ENCODE peak calls at places on chromosomes 5 and 9, in nine cellular contexts. U is RWPE1, V is dorsolateral prefrontal cortex, C is tibial artery, T is ovary, K is esophagus squamous epithelium, N is body of pancreas, X is aorta, I is left ventricle myocardium inferior. Q is an unnamed sample.

GRCh38 chr9:87610200-87611155 is 112.8 kb downstream of the DAPK1 start:
- DNase-seq in U (no peak), V (no peak), C (no peak), T (no peak), K (no peak), N (no peak), X (no peak), I (no peak), Q (no peak)

GRCh38 chr9:134396825-134397224 is 70.6 kb downstream of the RXRA start:
- DNase-seq in U (no peak), V (no peak), C (no peak), T (no peak), K (no peak), N (no peak), X (no peak), I (no peak), Q (no peak)

GRCh38 chr5:133531178-133531577 is 81.2 kb downstream of the FSTL4 start:
- DNase-seq in U (no peak), V (no peak), C (no peak), T (no peak), K (no peak), N (no peak), X (no peak), I (no peak), Q (no peak)

GRCh38 chr5:159053708-159054107 is 46.0 kb downstream of the EBF1 start:
- DNase-seq in U (no peak), V (no peak), C (no peak), T (no peak), K (no peak), N (no peak), X (no peak), I (no peak), Q (no peak)

GRCh38 chr9:106834888-106835287 is 28.1 kb upstream of the ZNF462 start:
- DNase-seq in U (no peak), V (no peak), C (no peak), T (no peak), K (no peak), N (no peak), X (no peak), I (no peak), Q (no peak)

GRCh38 chr9:110582156-110582555 is 2.6 kb upstream of the SVEP1 start:
- DNase-seq in U (no peak), V (no peak), C (no peak), T (no peak), K (no peak), N (no peak), X (no peak), I (no peak), Q (no peak)

GRCh38 chr5:103428411-103428871 is 134.1 kb downstream of the NUDT12 start:
- DNase-seq in U (no peak), V (peak), C (no peak), T (no peak), K (no peak), N (peak), X (no peak), I (peak), Q (no peak)

GRCh38 chr9:132806723-132807421 is 71.2 kb downstream of the AK8 start:
- DNase-seq in U (peak), V (no peak), C (no peak), T (no peak), K (no peak), N (no peak), X (peak), I (no peak), Q (no peak)

GRCh38 chr9:105330201-105330600 is 85.8 kb downstream of the SLC44A1 start:
- DNase-seq in U (no peak), V (no peak), C (no peak), T (no peak), K (no peak), N (no peak), X (no peak), I (no peak), Q (no peak)

GRCh38 chr9:121499427-121500164 is at the start of gene GGTA1:
- DNase-seq in U (peak), V (peak), C (peak), T (peak), K (no peak), N (peak), X (peak), I (peak), Q (peak)

GRCh38 chr5:143403607-143404415 is at the start of gene NR3C1:
- DNase-seq in U (peak), V (peak), C (peak), T (peak), K (peak), N (peak), X (peak), I (peak), Q (peak)

GRCh38 chr5:60541980-60542379 is 158.0 kb downstream of the DEPDC1B start:
- DNase-seq in U (no peak), V (no peak), C (no peak), T (no peak), K (no peak), N (no peak), X (no peak), I (no peak), Q (no peak)

GRCh38 chr9:71042448-71042847 is 79.0 kb downstream of the TRPM3 start:
- DNase-seq in U (no peak), V (no peak), C (no peak), T (no peak), K (no peak), N (no peak), X (no peak), I (no peak), Q (no peak)

GRCh38 chr9:12699529-12699928 is 6.3 kb downstream of the TYRP1 start:
- DNase-seq in U (no peak), V (no peak), C (no peak), T (no peak), K (no peak), N (no peak), X (no peak), I (no peak), Q (no peak)

GRCh38 chr5:149959406-149960236 is 937 bp upstream of the SLC26A2 start:
- DNase-seq in U (peak), V (no peak), C (no peak), T (peak), K (no peak), N (no peak), X (no peak), I (no peak), Q (no peak)

GRCh38 chr9:77215874-77216273 is 38.5 kb downstream of the VPS13A start:
- DNase-seq in U (no peak), V (peak), C (no peak), T (no peak), K (no peak), N (no peak), X (no peak), I (no peak), Q (no peak)

GRCh38 chr5:84783003-84783402 is 398.3 kb upstream of the EDIL3 start:
- DNase-seq in U (no peak), V (no peak), C (no peak), T (no peak), K (no peak), N (no peak), X (no peak), I (no peak), Q (no peak)

GRCh38 chr9:131418143-131419028 is 24.5 kb downstream of the PRRC2B start:
- DNase-seq in U (peak), V (peak), C (no peak), T (no peak), K (no peak), N (peak), X (peak), I (peak), Q (peak)

GRCh38 chr9:14238044-14238443 is 75.9 kb downstream of the NFIB start:
- DNase-seq in U (peak), V (no peak), C (no peak), T (no peak), K (no peak), N (no peak), X (no peak), I (no peak), Q (no peak)

GRCh38 chr5:133565993-133566392 is 46.3 kb downstream of the FSTL4 start:
- DNase-seq in U (peak), V (no peak), C (no peak), T (no peak), K (no peak), N (no peak), X (no peak), I (no peak), Q (no peak)

GRCh38 chr5:36692791-36693763 is 86.7 kb downstream of the SLC1A3 start:
- DNase-seq in U (peak), V (peak), C (peak), T (peak), K (no peak), N (peak), X (peak), I (peak), Q (peak)

GRCh38 chr5:139422307-139422893 is 16.9 kb downstream of the DNAJC18 start:
- DNase-seq in U (peak), V (peak), C (no peak), T (no peak), K (no peak), N (peak), X (no peak), I (no peak), Q (peak)

GRCh38 chr5:74766348-74766886 is 500 bp downstream of the GFM2 start:
- DNase-seq in U (peak), V (no peak), C (no peak), T (no peak), K (no peak), N (no peak), X (no peak), I (no peak), Q (peak)

GRCh38 chr5:663436-664342 is 29.5 kb downstream of the TPPP start:
- DNase-seq in U (no peak), V (no peak), C (peak), T (no peak), K (no peak), N (no peak), X (no peak), I (no peak), Q (peak)

GRCh38 chr5:115168829-115169391 is 798 bp downstream of the TRIM36 start:
- DNase-seq in U (no peak), V (no peak), C (no peak), T (peak), K (no peak), N (peak), X (peak), I (no peak), Q (peak)

DNA sequence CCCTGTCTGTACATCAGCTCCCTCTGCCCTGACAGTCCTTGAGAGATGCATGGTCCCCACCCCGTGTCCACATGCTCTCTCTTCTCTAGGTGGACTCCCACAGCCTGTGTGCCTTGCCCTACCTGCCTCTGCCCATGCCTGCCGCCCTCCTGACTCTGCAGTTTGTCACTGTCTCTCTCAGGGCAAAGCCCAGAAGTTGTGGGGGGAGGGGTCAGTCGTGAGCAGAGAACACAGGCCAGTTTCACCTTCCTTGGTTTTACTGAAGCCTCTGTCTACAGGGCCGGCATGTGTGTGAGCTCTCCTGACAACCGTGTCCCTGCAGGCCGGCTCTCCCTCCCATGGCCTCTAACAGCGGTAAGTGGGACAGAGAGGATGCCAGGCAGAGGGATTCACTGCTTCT is 43.5 kb upstream of the SLC25A51 start:
- DNase-seq in U (no peak), V (no peak), C (no peak), T (no peak), K (no peak), N (no peak), X (no peak), I (no peak), Q (no peak)
- H3K27ac ChIP-seq in U (peak), V (no peak), C (peak), T (no peak), K (no peak), N (no peak), X (no peak), I (no peak), Q (no peak)

DNA sequence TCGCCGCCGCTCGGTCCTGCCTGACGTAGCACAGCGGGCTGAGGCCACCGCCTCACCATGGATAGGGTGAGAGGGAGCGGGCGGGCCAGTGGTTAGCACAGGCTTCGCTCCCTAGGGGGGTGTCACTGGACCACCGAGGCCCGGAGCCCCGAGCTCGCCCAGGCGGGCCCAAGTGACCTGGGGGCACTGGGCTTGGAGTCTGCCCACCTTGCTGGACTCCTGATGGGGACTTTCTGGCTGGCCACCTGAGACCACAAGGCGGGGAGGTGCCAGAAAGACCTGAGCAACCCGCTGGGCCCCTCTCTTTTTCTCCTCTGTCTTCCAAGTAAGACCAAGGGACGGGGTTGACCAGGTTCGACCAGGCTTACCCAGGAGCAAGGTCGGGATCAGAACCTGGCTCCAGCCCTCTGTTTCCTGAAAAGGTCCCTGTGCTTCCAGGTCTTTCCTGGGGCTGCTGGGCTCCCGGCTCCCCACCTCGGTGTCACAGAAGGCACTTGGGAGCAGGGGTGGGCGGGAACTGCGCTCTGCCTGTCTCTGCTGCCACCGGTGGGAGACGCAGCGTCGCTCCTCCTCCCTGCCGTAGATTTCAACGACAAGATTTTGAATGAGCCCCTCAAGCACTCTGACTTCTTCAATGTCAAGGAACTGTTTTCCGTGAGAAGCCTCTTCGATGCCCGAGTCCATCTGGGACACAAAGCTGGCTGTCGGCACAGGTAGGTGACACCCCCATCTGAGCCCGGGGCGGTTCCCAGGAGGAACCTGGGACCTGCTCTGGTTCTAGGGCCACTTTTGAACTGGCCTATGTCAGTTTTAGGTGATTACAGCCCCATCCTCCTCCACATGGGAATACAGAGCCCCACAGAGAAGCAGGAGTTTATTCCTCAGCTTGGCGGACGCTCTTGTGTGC is 1.0 kb downstream of the MRPS2 start:
- DNase-seq in U (peak), V (no peak), C (peak), T (no peak), K (no peak), N (no peak), X (peak), I (no peak), Q (peak)
- H3K27ac ChIP-seq in U (peak), V (peak), C (peak), T (peak), K (peak), N (peak), X (no peak), I (peak), Q (peak)

DNA sequence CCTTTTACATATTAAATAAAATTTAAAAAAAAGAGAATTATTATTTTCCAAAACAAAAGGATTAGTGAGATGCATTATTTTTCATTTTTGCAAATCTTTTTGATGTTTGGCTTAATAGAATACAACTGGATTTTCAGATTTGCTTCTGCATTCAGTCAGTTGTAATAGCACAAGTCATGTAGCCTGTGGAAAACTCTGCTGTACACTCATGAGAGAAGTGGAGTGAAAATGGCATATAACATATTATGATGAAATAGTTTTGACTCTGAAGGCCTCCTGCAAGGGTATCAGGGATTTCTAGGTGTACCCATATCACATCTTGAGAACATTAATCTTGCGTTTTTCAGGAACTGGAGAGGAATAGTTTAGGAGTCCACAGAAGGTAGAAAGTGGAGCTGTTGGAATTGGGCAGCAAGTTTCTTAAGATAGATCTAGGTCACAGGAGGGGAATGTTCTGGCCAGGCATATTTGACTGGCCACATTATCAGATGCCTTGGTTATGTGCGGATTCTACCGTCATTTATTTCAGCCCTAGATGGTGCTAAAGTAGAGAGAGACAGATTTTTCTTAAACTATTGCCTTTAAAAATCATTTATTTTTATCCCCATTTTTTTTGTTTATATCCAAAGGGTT is 16.4 kb downstream of the LNPEP start:
- DNase-seq in U (no peak), V (no peak), C (no peak), T (no peak), K (no peak), N (no peak), X (no peak), I (no peak), Q (no peak)
- H3K27ac ChIP-seq in U (no peak), V (no peak), C (peak), T (no peak), K (no peak), N (no peak), X (peak), I (peak), Q (no peak)

GRCh38 chr9:15606667-15607472 is 54.0 kb downstream of the CCDC171 start:
- DNase-seq in U (peak), V (no peak), C (no peak), T (no peak), K (no peak), N (no peak), X (no peak), I (no peak), Q (peak)
- H3K27ac ChIP-seq in U (no peak), V (no peak), C (no peak), T (no peak), K (no peak), N (no peak), X (no peak), I (no peak), Q (no peak)

GRCh38 chr5:72379936-72380335 is 59.8 kb downstream of the PTCD2 start:
- DNase-seq in U (peak), V (no peak), C (no peak), T (no peak), K (no peak), N (no peak), X (no peak), I (no peak), Q (no peak)
- H3K27ac ChIP-seq in U (peak), V (no peak), C (peak), T (no peak), K (peak), N (no peak), X (no peak), I (peak), Q (no peak)

GRCh38 chr9:91812191-91812590 is 137.8 kb downstream of the ROR2 start:
- DNase-seq in U (no peak), V (no peak), C (no peak), T (no peak), K (no peak), N (no peak), X (peak), I (no peak), Q (no peak)

GRCh38 chr9:91807640-91808246 is 142.3 kb downstream of the ROR2 start:
- DNase-seq in U (no peak), V (no peak), C (no peak), T (no peak), K (no peak), N (no peak), X (peak), I (no peak), Q (no peak)

GRCh38 chr9:91810286-91810905 is 139.6 kb downstream of the ROR2 start:
- DNase-seq in U (no peak), V (no peak), C (peak), T (no peak), K (no peak), N (no peak), X (peak), I (no peak), Q (no peak)

GRCh38 chr9:91811024-91811909 is 138.8 kb downstream of the ROR2 start:
- DNase-seq in U (no peak), V (no peak), C (peak), T (no peak), K (no peak), N (no peak), X (peak), I (no peak), Q (no peak)

DNA sequence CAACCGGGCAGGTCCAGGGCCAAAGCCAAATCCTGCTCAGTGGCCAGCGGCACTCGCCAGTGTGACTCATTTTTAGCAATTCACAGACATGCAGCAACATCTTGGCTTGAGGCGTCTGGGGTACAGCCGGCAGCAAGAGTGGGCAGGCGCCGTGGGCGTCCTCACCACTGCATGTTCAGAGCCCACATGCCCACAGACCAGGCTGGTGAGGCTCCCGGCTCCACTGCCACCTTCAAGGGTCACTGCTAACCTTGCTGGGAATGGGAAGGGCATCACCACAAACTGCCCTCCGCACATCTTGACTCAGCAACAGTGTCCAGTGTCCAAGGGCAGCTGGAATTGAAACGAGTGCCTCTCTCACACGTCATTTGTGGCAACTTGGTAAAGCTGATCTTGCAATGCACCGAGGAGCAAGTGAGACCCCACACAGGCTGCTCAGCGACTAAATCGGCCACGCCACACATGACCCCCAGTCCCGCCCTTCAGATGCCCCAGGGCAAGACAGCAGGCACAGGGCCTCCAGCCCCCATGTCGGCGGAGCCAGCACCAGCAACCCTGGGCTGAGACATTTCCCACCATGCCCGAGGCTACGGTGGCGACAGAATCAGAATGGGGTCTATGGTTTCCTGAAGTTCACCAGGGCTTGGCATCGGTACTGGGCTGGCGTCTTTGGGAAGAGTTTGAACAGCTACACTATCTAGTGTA is 140.3 kb downstream of the ROR2 start:
- DNase-seq in U (peak), V (no peak), C (peak), T (no peak), K (no peak), N (no peak), X (peak), I (no peak), Q (no peak)
- H3K27ac ChIP-seq in U (no peak), V (no peak), C (no peak), T (no peak), K (no peak), N (no peak), X (no peak), I (no peak), Q (no peak)